ENCODE peak calls at places on chromosomes 6 and 20, in five cellular contexts. W, Y, J, M and O are unnamed samples.

GRCh38 chr6:9002833-9003232 is 567.5 kb upstream of the SLC35B3 start:
- DNase-seq in M (no peak), W (no peak), J (no peak), Y (no peak), O (no peak)

GRCh38 chr6:47502920-47503319 is 25.3 kb downstream of the CD2AP start:
- DNase-seq in M (no peak), Y (no peak), W (no peak), J (no peak), O (no peak)

GRCh38 chr6:158467923-158468322 is 92.0 kb upstream of the TMEM181 start:
- DNase-seq in Y (no peak), J (no peak), W (no peak), M (no peak), O (no peak)

GRCh38 chr6:1334725-1335124 is 22.8 kb downstream of the FOXQ1 start:
- DNase-seq in Y (no peak), W (no peak), M (no peak), J (no peak), O (no peak)

GRCh38 chr6:89468998-89469397 is 36.0 kb downstream of the ANKRD6 start:
- DNase-seq in M (no peak), J (no peak), Y (no peak), W (no peak), O (no peak)

GRCh38 chr6:159059099-159059498 is 14.3 kb upstream of the TAGAP start:
- DNase-seq in J (no peak), Y (no peak), W (no peak), M (no peak), O (no peak)

GRCh38 chr20:51447097-51447764 is 95.3 kb downstream of the NFATC2 start:
- DNase-seq in Y (peak; percentile 79), M (no peak), W (peak; percentile 45), J (peak; percentile 60), O (no peak)

GRCh38 chr20:52895662-52896061 is 76.5 kb upstream of the TSHZ2 start:
- DNase-seq in Y (no peak), W (no peak), M (no peak), J (no peak), O (no peak)

GRCh38 chr20:58046311-58046710 is 182.1 kb downstream of the ANKRD60 start:
- DNase-seq in Y (no peak), M (no peak), W (no peak), J (no peak), O (no peak)

GRCh38 chr6:74343804-74344203 is 647.8 kb downstream of the CD109 start:
- DNase-seq in M (no peak), W (no peak), J (peak; percentile 1), Y (no peak), O (no peak)

GRCh38 chr6:136961848-136962247 is 39.7 kb downstream of the SLC35D3 start:
- DNase-seq in J (no peak), M (no peak), Y (no peak), W (no peak), O (no peak)

GRCh38 chr6:16135078-16135477 is 6.2 kb downstream of the MYLIP start:
- DNase-seq in W (no peak), M (no peak), J (no peak), Y (no peak), O (no peak)

GRCh38 chr20:61556116-61556515 is 304.1 kb downstream of the CDH4 start:
- DNase-seq in M (no peak), J (peak; percentile 56), Y (no peak), W (no peak), O (no peak)

GRCh38 chr6:145189836-145190235 is 545.5 kb downstream of the EPM2A start:
- DNase-seq in W (no peak), J (no peak), M (no peak), Y (no peak), O (no peak)

GRCh38 chr6:7262037-7262461 is 51.0 kb downstream of the SSR1 start:
- DNase-seq in W (no peak), M (no peak), Y (no peak), J (peak; percentile 9), O (no peak)

GRCh38 chr6:32666420-32667300 is at the start of gene HLA-DQB1:
- DNase-seq in J (peak; percentile 1), Y (no peak), M (peak; percentile 9), W (no peak), O (peak; percentile 49)

GRCh38 chr6:166553563-166554271 is 32.8 kb downstream of the RAMACL start:
- DNase-seq in Y (peak; percentile 73), M (no peak), W (peak; percentile 43), J (no peak), O (no peak)

GRCh38 chr6:47000842-47001241 is 41.3 kb downstream of the ADGRF1 start:
- DNase-seq in W (no peak), J (no peak), M (no peak), Y (no peak), O (no peak)

GRCh38 chr6:162999575-163000285 is 272.0 kb downstream of the PACRG start:
- DNase-seq in W (no peak), Y (no peak), J (no peak), M (no peak), O (no peak)

GRCh38 chr6:90678049-90678779 is 91.3 kb upstream of the MAP3K7 start:
- DNase-seq in M (no peak), Y (no peak), W (no peak), J (no peak), O (no peak)

GRCh38 chr6:117536317-117536716 is 53.8 kb downstream of the DCBLD1 start:
- DNase-seq in M (no peak), W (no peak), J (no peak), Y (no peak), O (no peak)

GRCh38 chr20:63554361-63555278 is 661 bp downstream of the FNDC11 start:
- DNase-seq in M (no peak), W (no peak), J (no peak), Y (no peak), O (no peak)

GRCh38 chr6:27374824-27375612 is 13.5 kb upstream of the ZNF391 start:
- DNase-seq in W (peak; percentile 32), J (no peak), Y (peak; percentile 82), M (peak; percentile 62), O (peak; percentile 62)
- H3K4me3 ChIP-seq in W (peak overlapping the region; percentile 58), J (peak overlapping the region; percentile 29), Y (peak overlapping the region; percentile 88), M (peak overlapping the region; percentile 50), O (peak overlapping the region; percentile 81)

DNA sequence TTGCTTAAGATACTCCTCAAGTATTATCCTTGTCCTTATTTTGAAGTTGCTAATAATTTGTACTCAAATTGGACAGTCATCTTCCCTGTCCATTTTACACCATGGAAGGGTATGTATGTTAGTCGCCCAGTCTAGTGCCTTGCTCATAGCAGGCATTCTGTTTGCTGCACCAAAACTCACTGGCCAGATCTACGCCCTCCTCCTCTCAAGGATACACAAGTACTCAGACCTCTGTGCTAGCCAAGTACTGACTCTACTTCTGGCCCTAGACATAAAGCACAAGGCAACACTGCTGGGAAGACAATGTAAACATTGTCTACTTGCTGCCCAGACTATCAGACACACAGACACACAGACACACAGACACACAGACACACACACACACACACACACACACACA is 57.7 kb downstream of the DNAAF9 start:
- DNase-seq in W (no peak), M (no peak), Y (no peak), J (no peak), O (no peak)
- H3K27ac ChIP-seq in W (no peak overlapping the region), M (no peak overlapping the region), Y (no peak overlapping the region), J (no peak overlapping the region), O (no peak overlapping the region)

GRCh38 chr6:21278078-21278790 is 315.3 kb upstream of the SOX4 start:
- DNase-seq in J (no peak), W (no peak), M (no peak), Y (no peak), O (no peak)
- H3K4me3 ChIP-seq in J (no peak overlapping the region), W (no peak overlapping the region), M (no peak overlapping the region), Y (no peak overlapping the region), O (no peak overlapping the region)

GRCh38 chr6:107154131-107154906 is 39.0 kb upstream of the BEND3 start:
- DNase-seq in Y (no peak), J (no peak), M (no peak), W (no peak), O (no peak)

GRCh38 chr6:107152633-107153032 is 37.3 kb upstream of the BEND3 start:
- DNase-seq in Y (no peak), M (no peak), J (no peak), W (no peak), O (no peak)

DNA sequence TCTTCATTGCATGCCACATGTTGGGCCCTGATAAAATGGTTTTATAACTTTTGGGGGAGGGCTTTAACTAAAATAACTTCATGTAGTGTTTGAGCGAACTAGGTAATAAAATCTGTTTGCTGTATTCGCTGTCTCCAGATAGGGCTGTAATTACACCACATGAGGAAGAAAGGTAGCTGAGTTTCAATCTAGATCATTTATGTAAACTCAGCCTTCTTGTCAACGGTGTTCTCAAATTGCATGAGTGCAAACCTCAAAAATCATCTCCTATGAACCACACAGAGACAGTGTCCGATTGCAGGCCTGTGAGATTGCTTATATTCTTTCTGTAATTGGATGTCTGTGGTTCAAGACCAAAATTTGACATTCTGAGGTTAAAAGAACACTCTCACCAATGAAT is 37.7 kb upstream of the BEND3 start:
- DNase-seq in Y (no peak), W (no peak), M (no peak), J (no peak), O (no peak)
- H3K27ac ChIP-seq in Y (no peak overlapping the region), W (no peak overlapping the region), M (no peak overlapping the region), J (no peak overlapping the region), O (no peak overlapping the region)

GRCh38 chr20:24916412-24916811 is 32.7 kb upstream of the CST7 start:
- DNase-seq in M (no peak), W (no peak), Y (no peak), J (no peak), O (no peak)

GRCh38 chr20:24917056-24917455 is 32.0 kb upstream of the CST7 start:
- DNase-seq in M (no peak), W (no peak), J (no peak), Y (no peak), O (no peak)

GRCh38 chr20:24918579-24919566 is 30.2 kb upstream of the CST7 start:
- DNase-seq in W (no peak), Y (no peak), M (no peak), J (no peak), O (no peak)

GRCh38 chr20:24915892-24916291 is 33.2 kb upstream of the CST7 start:
- DNase-seq in Y (no peak), J (no peak), M (no peak), W (no peak), O (no peak)

DNA sequence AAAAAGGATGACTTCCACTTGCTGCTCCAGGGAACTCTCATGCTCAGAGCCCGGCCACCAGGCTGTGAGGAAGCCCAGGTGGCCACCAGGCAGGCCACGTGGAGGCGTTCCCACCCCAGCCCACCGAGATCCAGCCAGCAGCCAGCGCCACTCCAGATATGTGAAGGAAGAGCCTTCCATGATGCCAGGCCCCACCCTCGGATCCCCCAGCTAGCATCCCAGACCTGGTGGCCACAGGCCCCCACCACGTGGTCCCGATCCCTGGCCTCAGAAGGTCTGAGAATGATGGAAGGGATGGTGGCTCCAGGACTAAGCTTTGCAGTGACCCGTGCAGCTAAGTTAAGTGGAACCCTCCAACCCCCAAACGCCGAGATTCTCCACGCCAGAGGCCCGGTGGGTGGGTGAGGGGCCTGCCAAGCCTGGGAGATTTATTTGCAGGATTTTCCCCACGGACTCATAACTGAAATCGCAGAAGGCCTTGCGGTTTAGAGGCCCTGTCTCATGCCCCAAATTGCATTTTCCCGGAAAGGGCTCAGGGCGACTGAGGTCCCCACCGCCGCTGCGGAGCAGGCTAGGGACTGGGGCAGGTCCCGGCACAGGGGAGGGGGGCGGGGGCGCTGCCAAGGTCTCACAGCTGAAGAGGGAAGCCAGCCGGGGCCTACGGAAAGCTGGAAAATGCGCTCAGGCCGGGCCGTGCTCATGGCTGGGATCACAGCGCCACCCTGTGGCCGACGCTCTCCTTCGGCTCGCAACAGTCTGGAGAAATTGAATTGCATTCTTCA is 31.1 kb upstream of the CST7 start:
- DNase-seq in Y (peak; percentile 78), J (peak; percentile 80), W (peak; percentile 55), M (peak; percentile 35), O (peak; percentile 20)
- H3K4me3 ChIP-seq in Y (no peak overlapping the region), J (no peak overlapping the region), W (no peak overlapping the region), M (no peak overlapping the region), O (no peak overlapping the region)

GRCh38 chr6:27873101-27874030 is 38.8 kb downstream of the OR2B2 start:
- DNase-seq in J (no peak), M (peak; percentile 74), Y (peak; percentile 65), W (no peak), O (peak; percentile 71)
- H3K27ac ChIP-seq in J (peak overlapping the region; percentile 78), M (peak overlapping the region; percentile 86), Y (no peak overlapping the region), W (no peak overlapping the region), O (peak overlapping the region; percentile 84)